ENCODE peak calls at places on chromosomes 3 and 15, in ten cellular contexts. C, B, Z, W, N, Q, K, G, V and O are unnamed samples.

GRCh38 chr3:33186524-33187367 is 31.9 kb downstream of the SUSD5 start:
- DNase-seq in C (no peak), B (no peak), Z (no peak), W (no peak), N (no peak), Q (no peak), K (no peak), G (no peak), V (no peak), O (no peak)

GRCh38 chr3:195893516-195893915 is 14.8 kb downstream of the TNK2 start:
- DNase-seq in C (no peak), B (peak), Z (no peak), W (no peak), N (no peak), Q (no peak), K (no peak), G (no peak), V (no peak), O (no peak)

GRCh38 chr3:181716916-181717315 is 5.2 kb downstream of the SOX2 start:
- DNase-seq in C (no peak), B (no peak), Z (no peak), W (no peak), N (no peak), Q (no peak), K (no peak), G (no peak), V (no peak), O (no peak)

GRCh38 chr15:90145259-90145658 is 43.0 kb upstream of the IDH2 start:
- DNase-seq in C (no peak), B (no peak), Z (no peak), W (no peak), N (no peak), Q (no peak), K (no peak), G (no peak), V (no peak), O (no peak)

GRCh38 chr15:83113881-83114280 is 6.4 kb downstream of the TM6SF1 start:
- DNase-seq in C (no peak), B (no peak), Z (no peak), W (no peak), N (no peak), Q (no peak), K (no peak), G (no peak), V (no peak), O (no peak)

GRCh38 chr3:178847170-178847569 is 224.4 kb downstream of the ZMAT3 start:
- DNase-seq in C (no peak), B (no peak), Z (no peak), W (no peak), N (no peak), Q (no peak), K (no peak), G (no peak), V (no peak), O (no peak)

GRCh38 chr15:45384700-45385099 is 6.4 kb upstream of the GATM start:
- DNase-seq in C (no peak), B (no peak), Z (no peak), W (no peak), N (no peak), Q (no peak), K (no peak), G (no peak), V (no peak), O (no peak)

GRCh38 chr3:86254480-86254879 is 736.5 kb downstream of the VGLL3 start:
- DNase-seq in C (no peak), B (no peak), Z (no peak), W (no peak), N (no peak), Q (no peak), K (no peak), G (no peak), V (no peak), O (no peak)

GRCh38 chr3:97896547-97896946 is 74.7 kb downstream of the CRYBG3 start:
- DNase-seq in C (no peak), B (no peak), Z (no peak), W (no peak), N (no peak), Q (no peak), K (no peak), G (no peak), V (no peak), O (no peak)

GRCh38 chr15:29888651-29889050 is 66.4 kb upstream of the TJP1 start:
- DNase-seq in C (no peak), B (no peak), Z (no peak), W (no peak), N (no peak), Q (no peak), K (peak), G (no peak), V (no peak), O (no peak)

GRCh38 chr15:79088426-79089205 is 2.0 kb downstream of the RASGRF1 start:
- DNase-seq in C (no peak), B (no peak), Z (no peak), W (no peak), N (no peak), Q (no peak), K (no peak), G (peak), V (no peak), O (no peak)

GRCh38 chr15:90099072-90099867 is 3.0 kb downstream of the IDH2 start:
- DNase-seq in C (no peak), B (no peak), Z (peak), W (peak), N (no peak), Q (no peak), K (no peak), G (no peak), V (peak), O (no peak)

GRCh38 chr15:40342421-40343313 is 1.9 kb upstream of the CCDC9B start:
- DNase-seq in C (no peak), B (no peak), Z (no peak), W (no peak), N (no peak), Q (no peak), K (no peak), G (no peak), V (no peak), O (no peak)

GRCh38 chr3:104594491-104594890 is 772.2 kb upstream of the ALCAM start:
- DNase-seq in C (no peak), B (no peak), Z (no peak), W (no peak), N (no peak), Q (no peak), K (no peak), G (no peak), V (no peak), O (no peak)

GRCh38 chr3:169863458-169863899 is 6.3 kb downstream of the LRRC31 start:
- DNase-seq in C (peak), B (no peak), Z (peak), W (peak), N (peak), Q (no peak), K (peak), G (no peak), V (peak), O (peak)

GRCh38 chr3:144039661-144040060 is 68.0 kb downstream of the DIPK2A start:
- DNase-seq in C (no peak), B (no peak), Z (no peak), W (no peak), N (no peak), Q (no peak), K (no peak), G (no peak), V (no peak), O (no peak)

GRCh38 chr3:30855390-30855789 is 39.1 kb downstream of the GADL1 start:
- DNase-seq in C (no peak), B (no peak), Z (no peak), W (no peak), N (no peak), Q (no peak), K (no peak), G (no peak), V (no peak), O (no peak)

GRCh38 chr15:90075420-90076289 is 26.6 kb downstream of the IDH2 start:
- DNase-seq in C (no peak), B (no peak), Z (no peak), W (peak), N (no peak), Q (no peak), K (no peak), G (no peak), V (no peak), O (no peak)

GRCh38 chr3:177337548-177338331 is 140.5 kb upstream of the TBL1XR1 start:
- DNase-seq in C (no peak), B (no peak), Z (peak), W (no peak), N (no peak), Q (no peak), K (no peak), G (no peak), V (no peak), O (peak)

GRCh38 chr3:50627407-50628051 is 10.6 kb downstream of the MAPKAPK3 start:
- DNase-seq in C (no peak), B (no peak), Z (no peak), W (peak), N (no peak), Q (no peak), K (no peak), G (peak), V (no peak), O (no peak)

GRCh38 chr3:133097214-133097613 is 59.0 kb downstream of the TMEM108 start:
- DNase-seq in C (no peak), B (no peak), Z (no peak), W (no peak), N (no peak), Q (no peak), K (no peak), G (no peak), V (no peak), O (no peak)

GRCh38 chr15:21260966-21261395 is 179.3 kb downstream of the POTEB3 start:
- DNase-seq in C (no peak), B (no peak), Z (no peak), W (peak), N (no peak), Q (no peak), K (no peak), G (peak), V (no peak), O (no peak)

GRCh38 chr3:58308728-58309127 is 2.4 kb downstream of the HTD2 start:
- DNase-seq in C (no peak), B (no peak), Z (no peak), W (no peak), N (no peak), Q (no peak), K (no peak), G (no peak), V (no peak), O (no peak)

GRCh38 chr3:38306941-38307340 is 24.8 kb downstream of the SLC22A14 start:
- DNase-seq in C (no peak), B (no peak), Z (no peak), W (no peak), N (no peak), Q (no peak), K (no peak), G (no peak), V (no peak), O (no peak)

GRCh38 chr3:132180337-132180791 is 136.8 kb upstream of the ACP3 start:
- DNase-seq in C (no peak), B (no peak), Z (no peak), W (peak), N (peak), Q (no peak), K (peak), G (no peak), V (no peak), O (no peak)

GRCh38 chr3:9201895-9202294 is 47.6 kb downstream of the SRGAP3 start:
- DNase-seq in C (no peak), B (no peak), Z (no peak), W (no peak), N (no peak), Q (no peak), K (no peak), G (no peak), V (no peak), O (no peak)

GRCh38 chr3:196963309-196963953 is 5.2 kb downstream of the PIGZ start:
- DNase-seq in C (no peak), B (no peak), Z (no peak), W (no peak), N (no peak), Q (no peak), K (no peak), G (no peak), V (no peak), O (no peak)

GRCh38 chr15:68256675-68257450 is 20.7 kb upstream of the FEM1B start:
- DNase-seq in C (peak), B (peak), Z (peak), W (peak), N (peak), Q (peak), K (peak), G (peak), V (peak), O (peak)

GRCh38 chr15:101078669-101079323 is 159.6 kb downstream of the LRRK1 start:
- DNase-seq in C (no peak), B (no peak), Z (no peak), W (no peak), N (no peak), Q (no peak), K (no peak), G (no peak), V (no peak), O (no peak)

GRCh38 chr3:141303481-141304223 is 64.7 kb upstream of the ZBTB38 start:
- DNase-seq in C (no peak), B (no peak), Z (peak), W (peak), N (peak), Q (no peak), K (peak), G (no peak), V (peak), O (no peak)

GRCh38 chr15:38255690-38256089 is 3.1 kb downstream of the SPRED1 start:
- DNase-seq in C (no peak), B (no peak), Z (no peak), W (no peak), N (no peak), Q (no peak), K (no peak), G (no peak), V (no peak), O (no peak)

GRCh38 chr15:77819841-77820728 is 187.4 kb upstream of the LINGO1 start:
- DNase-seq in C (no peak), B (no peak), Z (no peak), W (peak), N (no peak), Q (no peak), K (peak), G (no peak), V (no peak), O (no peak)

GRCh38 chr15:23403550-23403949 is 43.5 kb downstream of the GOLGA6L2 start:
- DNase-seq in C (no peak), B (no peak), Z (no peak), W (no peak), N (no peak), Q (no peak), K (no peak), G (no peak), V (no peak), O (no peak)

GRCh38 chr15:77834276-77834990 is 201.7 kb upstream of the LINGO1 start:
- DNase-seq in C (no peak), B (no peak), Z (no peak), W (no peak), N (no peak), Q (no peak), K (peak), G (no peak), V (no peak), O (no peak)